ENCODE peak calls at places on chromosomes 2 and 18, in five cellular contexts. One of them, this sample, is unnamed.

GRCh38 chr2:202237787-202238233 is 587 bp downstream of the SUMO1 start:
- DNase-seq in HCT116: no peak
- DNase-seq in H1: no peak
- DNase-seq in K562: no peak
- DNase-seq in SK-N-SH: peak; percentile 61
- DNase-seq in this sample: peak; percentile 39

GRCh38 chr2:55047677-55048299 is 2.5 kb downstream of the RTN4 start:
- DNase-seq in HCT116: no peak
- DNase-seq in H1: no peak
- DNase-seq in K562: no peak
- DNase-seq in SK-N-SH: no peak
- DNase-seq in this sample: peak; percentile 72

GRCh38 chr2:175063741-175064140 is 58.6 kb upstream of the CHN1 start:
- DNase-seq in HCT116: no peak
- DNase-seq in H1: no peak
- DNase-seq in K562: no peak
- DNase-seq in SK-N-SH: no peak
- DNase-seq in this sample: no peak

GRCh38 chr18:34595673-34596072 is 114.4 kb upstream of the DTNA start:
- DNase-seq in HCT116: peak; percentile 28
- DNase-seq in H1: no peak
- DNase-seq in K562: no peak
- DNase-seq in SK-N-SH: no peak
- DNase-seq in this sample: peak; percentile 5

GRCh38 chr2:38981061-38981669 is 91.5 kb downstream of the ARHGEF33 start:
- DNase-seq in HCT116: no peak
- DNase-seq in H1: no peak
- DNase-seq in K562: no peak
- DNase-seq in SK-N-SH: no peak
- DNase-seq in this sample: no peak

GRCh38 chr2:241659150-241659739 is 21.8 kb downstream of the ATG4B start:
- DNase-seq in HCT116: no peak
- DNase-seq in H1: no peak
- DNase-seq in K562: no peak
- DNase-seq in SK-N-SH: peak; percentile 72
- DNase-seq in this sample: peak; percentile 79

GRCh38 chr2:179184610-179185009 is 80.0 kb downstream of the SESTD1 start:
- DNase-seq in HCT116: no peak
- DNase-seq in H1: no peak
- DNase-seq in K562: no peak
- DNase-seq in SK-N-SH: no peak
- DNase-seq in this sample: no peak

GRCh38 chr2:102107741-102108070 is 34.8 kb upstream of the IL1R1 start:
- DNase-seq in HCT116: no peak
- DNase-seq in H1: no peak
- DNase-seq in K562: no peak
- DNase-seq in SK-N-SH: no peak
- DNase-seq in this sample: no peak

GRCh38 chr2:121698318-121698930 is 38.3 kb downstream of the NIFK start:
- DNase-seq in HCT116: no peak
- DNase-seq in H1: no peak
- DNase-seq in K562: no peak
- DNase-seq in SK-N-SH: no peak
- DNase-seq in this sample: no peak

GRCh38 chr2:219081096-219081495 is 20.4 kb upstream of the IHH start:
- DNase-seq in HCT116: no peak
- DNase-seq in H1: no peak
- DNase-seq in K562: no peak
- DNase-seq in SK-N-SH: no peak
- DNase-seq in this sample: no peak

GRCh38 chr2:73293534-73294171 is at the start of gene EGR4:
- DNase-seq in HCT116: peak; percentile 64
- DNase-seq in H1: peak; percentile 59
- DNase-seq in K562: peak; percentile 64
- DNase-seq in SK-N-SH: peak; percentile 93
- DNase-seq in this sample: peak; percentile 92

GRCh38 chr2:113273031-113273551 is 5.6 kb downstream of the PAX8 start:
- DNase-seq in HCT116: no peak
- DNase-seq in H1: no peak
- DNase-seq in K562: no peak
- DNase-seq in SK-N-SH: peak; percentile 38
- DNase-seq in this sample: peak; percentile 17

GRCh38 chr2:51013870-51014526 is 17.9 kb downstream of the NRXN1 start:
- DNase-seq in HCT116: no peak
- DNase-seq in H1: no peak
- DNase-seq in K562: no peak
- DNase-seq in SK-N-SH: peak; percentile 39
- DNase-seq in this sample: no peak

GRCh38 chr2:219128401-219128800 is 32.2 kb downstream of the NHEJ1 start:
- DNase-seq in HCT116: no peak
- DNase-seq in H1: no peak
- DNase-seq in K562: peak; percentile 16
- DNase-seq in SK-N-SH: no peak
- DNase-seq in this sample: no peak

GRCh38 chr2:219245899-219246230 is 586 bp downstream of the STK16 start:
- DNase-seq in HCT116: no peak
- DNase-seq in H1: no peak
- DNase-seq in K562: no peak
- DNase-seq in SK-N-SH: no peak
- DNase-seq in this sample: no peak

GRCh38 chr18:211582-211981 is 53.2 kb downstream of the USP14 start:
- DNase-seq in HCT116: no peak
- DNase-seq in H1: no peak
- DNase-seq in K562: no peak
- DNase-seq in SK-N-SH: no peak
- DNase-seq in this sample: no peak

GRCh38 chr2:174632847-174633620 is 35.4 kb upstream of the WIPF1 start:
- DNase-seq in HCT116: no peak
- DNase-seq in H1: no peak
- DNase-seq in K562: no peak
- DNase-seq in SK-N-SH: no peak
- DNase-seq in this sample: no peak

GRCh38 chr2:6994569-6994968 is 77.4 kb downstream of the RNF144A start:
- DNase-seq in HCT116: no peak
- DNase-seq in H1: no peak
- DNase-seq in K562: no peak
- DNase-seq in SK-N-SH: no peak
- DNase-seq in this sample: no peak

GRCh38 chr2:7003895-7004294 is 86.7 kb downstream of the RNF144A start:
- DNase-seq in HCT116: no peak
- DNase-seq in H1: no peak
- DNase-seq in K562: no peak
- DNase-seq in SK-N-SH: no peak
- DNase-seq in this sample: no peak

GRCh38 chr2:6995406-6996117 is 78.3 kb downstream of the RNF144A start:
- DNase-seq in HCT116: no peak
- DNase-seq in H1: no peak
- DNase-seq in K562: no peak
- DNase-seq in SK-N-SH: no peak
- DNase-seq in this sample: no peak

GRCh38 chr2:7004641-7005040 is 87.4 kb downstream of the RNF144A start:
- DNase-seq in HCT116: no peak
- DNase-seq in H1: no peak
- DNase-seq in K562: no peak
- DNase-seq in SK-N-SH: no peak
- DNase-seq in this sample: no peak

DNA sequence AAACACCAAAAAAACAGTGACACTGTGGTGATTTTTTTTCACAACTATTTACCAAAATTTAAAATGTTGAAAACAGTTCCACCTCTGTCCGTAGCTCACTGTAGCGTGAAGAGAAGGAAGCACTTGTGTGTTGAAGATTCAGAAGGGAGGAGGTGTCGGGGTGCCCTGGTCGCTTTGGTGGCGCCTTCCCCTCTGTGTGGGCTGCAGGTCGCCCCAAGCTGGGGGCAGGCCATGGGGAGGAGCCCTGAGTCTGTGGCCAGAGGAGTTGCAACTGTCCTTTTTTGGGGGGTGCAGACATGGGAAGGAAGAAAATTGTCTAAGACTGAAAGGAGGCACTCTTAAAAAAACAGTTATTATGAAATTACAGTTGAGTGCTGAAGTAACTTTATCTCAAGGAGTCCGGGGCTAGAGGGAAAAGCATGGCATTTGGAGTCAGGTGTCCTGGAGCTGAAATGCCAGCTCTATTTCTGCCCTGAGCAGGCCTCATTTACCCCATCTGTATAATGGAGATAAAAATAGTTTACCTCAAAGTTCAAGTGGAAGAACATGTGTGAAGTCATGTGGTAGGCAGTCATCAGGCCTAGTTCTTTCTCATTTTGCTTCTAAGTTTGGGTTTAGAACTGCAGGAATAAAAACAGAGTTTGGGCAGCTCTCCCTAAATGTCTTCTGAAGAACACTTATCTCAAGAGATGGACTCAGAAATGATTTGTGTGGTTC is 82.1 kb downstream of the RNF144A start:
- DNase-seq in HCT116: no peak
- DNase-seq in H1: no peak
- DNase-seq in K562: no peak
- DNase-seq in SK-N-SH: no peak
- DNase-seq in this sample: no peak
- TF ChIP-seq JUND in HCT116: no peak
- TF ChIP-seq JUND in H1: no peak
- TF ChIP-seq JUND in K562: no peak
- TF ChIP-seq JUND in SK-N-SH: no peak
- TF ChIP-seq JUND in this sample: no peak

GRCh38 chr2:134668821-134669220 is 50.0 kb downstream of the TMEM163 start:
- DNase-seq in HCT116: no peak
- DNase-seq in H1: no peak
- DNase-seq in K562: no peak
- DNase-seq in SK-N-SH: no peak
- DNase-seq in this sample: no peak
- TF ChIP-seq JUND in HCT116: no peak
- TF ChIP-seq JUND in H1: no peak
- TF ChIP-seq JUND in K562: no peak
- TF ChIP-seq JUND in SK-N-SH: no peak
- TF ChIP-seq JUND in this sample: no peak

DNA sequence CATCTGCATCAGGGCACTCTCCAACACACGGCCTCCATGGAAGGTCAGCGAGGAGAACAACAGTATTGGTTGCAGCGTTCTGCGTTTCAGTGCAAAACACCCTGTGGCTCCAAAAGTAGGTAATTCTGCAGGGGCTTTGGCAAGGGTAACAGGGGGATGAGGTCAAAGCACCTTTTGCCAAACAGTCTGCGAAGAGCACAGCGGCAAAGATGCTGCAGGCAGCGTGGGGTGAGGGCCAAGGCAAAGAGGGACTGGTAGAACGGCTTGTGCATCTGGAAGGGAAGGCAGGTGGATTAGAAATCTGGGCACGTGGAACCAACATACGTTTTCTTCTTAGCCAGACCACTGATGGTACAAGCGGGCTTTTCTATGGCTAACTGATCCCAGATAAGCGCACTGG is 26.6 kb upstream of the GBX2 start:
- DNase-seq in HCT116: no peak
- DNase-seq in H1: no peak
- DNase-seq in K562: no peak
- DNase-seq in SK-N-SH: no peak
- DNase-seq in this sample: no peak
- TF ChIP-seq JUND in HCT116: no peak
- TF ChIP-seq JUND in H1: no peak
- TF ChIP-seq JUND in K562: no peak
- TF ChIP-seq JUND in SK-N-SH: no peak
- TF ChIP-seq JUND in this sample: no peak

GRCh38 chr2:153939124-153939796 is 67.5 kb downstream of the GALNT13 start:
- DNase-seq in HCT116: no peak
- DNase-seq in H1: no peak
- DNase-seq in K562: no peak
- DNase-seq in SK-N-SH: no peak
- DNase-seq in this sample: no peak

GRCh38 chr2:153946036-153946435 is 74.3 kb downstream of the GALNT13 start:
- DNase-seq in HCT116: no peak
- DNase-seq in H1: no peak
- DNase-seq in K562: no peak
- DNase-seq in SK-N-SH: no peak
- DNase-seq in this sample: no peak

GRCh38 chr2:153940511-153940910 is 68.8 kb downstream of the GALNT13 start:
- DNase-seq in HCT116: no peak
- DNase-seq in H1: no peak
- DNase-seq in K562: no peak
- DNase-seq in SK-N-SH: no peak
- DNase-seq in this sample: no peak

DNA sequence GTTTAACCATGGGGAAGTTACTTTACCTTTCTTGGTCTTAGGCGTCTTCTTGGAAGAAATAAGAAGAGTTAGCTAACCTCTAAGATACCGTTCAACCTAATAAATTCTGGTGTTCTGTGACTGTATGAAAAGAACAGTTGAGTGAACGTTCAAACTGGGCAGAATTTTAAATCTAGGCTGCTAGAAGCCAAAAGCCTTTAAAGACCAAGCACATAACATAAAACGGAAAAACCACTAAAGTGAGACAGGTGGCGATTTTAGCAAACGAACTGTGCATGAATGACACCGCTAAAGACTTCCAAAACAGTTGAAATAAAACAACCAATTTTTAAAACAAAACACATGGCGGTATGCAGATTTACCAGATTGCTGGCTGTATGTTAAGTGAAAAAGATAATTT is 73.1 kb downstream of the GALNT13 start:
- DNase-seq in HCT116: no peak
- DNase-seq in H1: no peak
- DNase-seq in K562: no peak
- DNase-seq in SK-N-SH: no peak
- DNase-seq in this sample: no peak
- TF ChIP-seq JUND in HCT116: no peak
- TF ChIP-seq JUND in H1: no peak
- TF ChIP-seq JUND in K562: no peak
- TF ChIP-seq JUND in SK-N-SH: no peak
- TF ChIP-seq JUND in this sample: no peak

GRCh38 chr2:119689218-119689617 is 10.2 kb downstream of the TMEM177 start:
- DNase-seq in HCT116: no peak
- DNase-seq in H1: no peak
- DNase-seq in K562: no peak
- DNase-seq in SK-N-SH: no peak
- DNase-seq in this sample: no peak
- TF ChIP-seq JUND in HCT116: no peak
- TF ChIP-seq JUND in H1: no peak
- TF ChIP-seq JUND in K562: no peak
- TF ChIP-seq JUND in SK-N-SH: no peak
- TF ChIP-seq JUND in this sample: no peak

DNA sequence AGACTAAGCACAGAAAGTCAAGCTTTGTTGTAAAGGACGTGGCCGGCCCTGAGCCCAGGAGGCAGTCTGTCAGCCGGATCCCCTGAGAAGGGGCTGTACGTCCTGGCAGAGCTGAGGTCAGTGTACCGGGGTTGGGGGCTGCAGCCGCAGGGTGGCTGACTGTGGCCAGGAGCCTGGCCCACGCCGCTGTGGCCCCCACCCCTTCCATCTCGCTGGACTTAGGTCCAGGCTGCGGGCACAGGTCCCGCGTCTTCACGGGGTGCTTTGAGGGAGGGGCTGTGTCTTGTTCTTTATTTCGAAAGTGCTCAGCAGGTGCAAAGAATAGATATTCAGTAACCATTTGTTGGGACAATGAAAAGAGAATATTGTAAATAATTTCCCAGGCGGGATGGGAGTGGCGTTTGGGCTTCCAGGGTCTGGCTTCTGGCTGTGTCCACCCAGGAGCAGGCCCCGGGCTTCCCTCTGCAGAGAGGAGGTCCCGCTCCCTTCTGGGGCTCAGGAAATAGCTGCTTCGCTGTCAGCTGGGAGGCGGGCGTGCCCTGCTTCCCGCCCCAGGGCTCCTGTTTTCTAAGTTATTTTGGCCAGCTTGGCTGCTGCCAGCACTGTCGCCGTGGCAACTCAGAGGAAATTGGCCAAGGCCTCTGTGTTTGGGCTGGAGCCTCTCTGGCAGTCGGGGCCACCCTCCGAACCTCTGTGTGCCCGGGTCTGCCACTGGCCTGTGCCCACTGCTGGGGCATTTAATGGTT is 7.4 kb downstream of the NFATC1 start:
- DNase-seq in HCT116: no peak
- DNase-seq in H1: no peak
- DNase-seq in K562: no peak
- DNase-seq in SK-N-SH: no peak
- DNase-seq in this sample: no peak
- TF ChIP-seq JUND in HCT116: no peak
- TF ChIP-seq JUND in H1: no peak
- TF ChIP-seq JUND in K562: no peak
- TF ChIP-seq JUND in SK-N-SH: no peak
- TF ChIP-seq JUND in this sample: no peak